ENCODE peak calls at places on chromosomes 4 and X, in eight cellular contexts. S is COR-L47, P is fibroblast of the aortic adventitia, J is NCI-H446, I is NCI-H1436, W is T-helper 17 cell, Y is AG08395, F is glutamatergic neuron. U is an unnamed sample.

GRCh38 chrX:72255445-72255844 is 16.6 kb upstream of the ERCC6L start:
- DNase-seq in I (peak; percentile 93), F (peak; percentile 18), S (peak; percentile 88), J (no peak), W (no peak), Y (no peak), P (no peak), U (no peak)

GRCh38 chr4:142474398-142475087 is 371.6 kb downstream of the INPP4B start:
- DNase-seq in I (no peak), F (no peak), S (no peak), Y (no peak), P (no peak), W (peak; percentile 12), J (peak; percentile 53), U (no peak)

GRCh38 chrX:24271262-24271661 is 42.6 kb downstream of the SUPT20HL2 start:
- DNase-seq in F (no peak), I (no peak), Y (no peak), J (no peak), S (no peak), P (no peak), W (no peak), U (no peak)

GRCh38 chr4:145804134-145804533 is 124.2 kb downstream of the C4orf51 start:
- DNase-seq in I (no peak), P (peak; percentile 97), Y (peak; percentile 82), F (no peak), J (peak; percentile 64), W (no peak), S (no peak), U (no peak)

GRCh38 chr4:146428298-146428697 is 93.4 kb downstream of the SLC10A7 start:
- DNase-seq in J (no peak), P (no peak), Y (no peak), F (no peak), I (no peak), S (no peak), W (no peak), U (no peak)

GRCh38 chr4:1683371-1683902 is 676 bp downstream of the FAM53A start:
- DNase-seq in J (peak; percentile 30), W (no peak), I (no peak), F (peak; percentile 36), P (peak; percentile 88), S (no peak), Y (peak; percentile 76), U (no peak)

GRCh38 chr4:67035986-67036385 is 509.3 kb downstream of the CENPC start:
- DNase-seq in S (no peak), P (no peak), I (no peak), F (no peak), W (no peak), J (no peak), Y (no peak), U (no peak)

GRCh38 chrX:13377537-13377936 is 57.7 kb upstream of the ATXN3L start:
- DNase-seq in P (peak; percentile 92), S (no peak), J (peak; percentile 96), I (no peak), F (peak; percentile 43), Y (peak; percentile 61), W (no peak), U (peak; percentile 75)

GRCh38 chrX:129780441-129781105 is 824 bp downstream of the SASH3 start:
- DNase-seq in J (peak; percentile 45), P (no peak), F (no peak), Y (no peak), W (no peak), I (no peak), S (no peak), U (no peak)

GRCh38 chr4:145984563-145984962 is 45.9 kb upstream of the ZNF827 start:
- DNase-seq in I (no peak), Y (no peak), J (no peak), S (no peak), F (no peak), P (no peak), W (no peak), U (no peak)

U was measured in D341Med.